ENCODE peak calls at places on chromosome 2, in seven cellular contexts. One of them, this sample, is unnamed.

GRCh38 chr2:238502088-238502810 is 75.5 kb downstream of the ASB1 start:
- DNase-seq in ovary: no peak
- DNase-seq in AG04450: no peak
- DNase-seq in HepG2: no peak
- DNase-seq in breast epithelium: no peak
- DNase-seq in HCT116: no peak
- DNase-seq in coronary artery: peak
- DNase-seq in this sample: no peak

GRCh38 chr2:165793779-165794519 is at the start of gene GALNT3:
- DNase-seq in coronary artery: no peak
- DNase-seq in HCT116: peak
- DNase-seq in AG04450: no peak
- DNase-seq in breast epithelium: peak
- DNase-seq in ovary: peak
- DNase-seq in HepG2: no peak
- DNase-seq in this sample: no peak

GRCh38 chr2:17171446-17172049 is 346.7 kb downstream of the RAD51AP2 start:
- DNase-seq in ovary: peak
- DNase-seq in breast epithelium: no peak
- DNase-seq in HCT116: peak
- DNase-seq in AG04450: no peak
- DNase-seq in coronary artery: no peak
- DNase-seq in HepG2: peak
- DNase-seq in this sample: peak

GRCh38 chr2:145551661-145552060 is 1031.7 kb upstream of the ZEB2 start:
- DNase-seq in breast epithelium: no peak
- DNase-seq in ovary: no peak
- DNase-seq in HCT116: no peak
- DNase-seq in AG04450: no peak
- DNase-seq in coronary artery: no peak
- DNase-seq in HepG2: no peak
- DNase-seq in this sample: no peak

GRCh38 chr2:233961905-233962304 is 44.7 kb downstream of the TRPM8 start:
- DNase-seq in HCT116: no peak
- DNase-seq in ovary: no peak
- DNase-seq in coronary artery: no peak
- DNase-seq in AG04450: no peak
- DNase-seq in HepG2: no peak
- DNase-seq in breast epithelium: no peak
- DNase-seq in this sample: no peak

GRCh38 chr2:78993518-78994148 is 31.9 kb upstream of the REG3G start:
- DNase-seq in breast epithelium: no peak
- DNase-seq in coronary artery: no peak
- DNase-seq in ovary: no peak
- DNase-seq in AG04450: no peak
- DNase-seq in HCT116: no peak
- DNase-seq in HepG2: no peak
- DNase-seq in this sample: no peak

GRCh38 chr2:122514451-122514996 is 759.1 kb downstream of the TSN start:
- DNase-seq in HCT116: no peak
- DNase-seq in breast epithelium: no peak
- DNase-seq in AG04450: no peak
- DNase-seq in coronary artery: no peak
- DNase-seq in ovary: no peak
- DNase-seq in HepG2: no peak
- DNase-seq in this sample: no peak

GRCh38 chr2:194346189-194346588 is 1310.8 kb upstream of the SLC39A10 start:
- DNase-seq in HCT116: no peak
- DNase-seq in coronary artery: no peak
- DNase-seq in HepG2: no peak
- DNase-seq in breast epithelium: no peak
- DNase-seq in ovary: no peak
- DNase-seq in AG04450: no peak
- DNase-seq in this sample: no peak

GRCh38 chr2:23446916-23447315 is 61.9 kb downstream of the KLHL29 start:
- DNase-seq in ovary: no peak
- DNase-seq in AG04450: no peak
- DNase-seq in coronary artery: no peak
- DNase-seq in breast epithelium: no peak
- DNase-seq in HepG2: no peak
- DNase-seq in HCT116: no peak
- DNase-seq in this sample: no peak

GRCh38 chr2:128726911-128727310 is 408.2 kb upstream of the HS6ST1 start:
- DNase-seq in AG04450: no peak
- DNase-seq in breast epithelium: no peak
- DNase-seq in coronary artery: no peak
- DNase-seq in HCT116: no peak
- DNase-seq in ovary: no peak
- DNase-seq in HepG2: no peak
- DNase-seq in this sample: no peak

GRCh38 chr2:178882666-178883440 is 75.6 kb upstream of the TTN start:
- DNase-seq in breast epithelium: no peak
- DNase-seq in ovary: no peak
- DNase-seq in HCT116: no peak
- DNase-seq in HepG2: no peak
- DNase-seq in coronary artery: no peak
- DNase-seq in AG04450: no peak
- DNase-seq in this sample: no peak

GRCh38 chr2:27249891-27250651 is 12.8 kb downstream of the SLC30A3 start:
- DNase-seq in HepG2: peak
- DNase-seq in breast epithelium: no peak
- DNase-seq in ovary: no peak
- DNase-seq in AG04450: no peak
- DNase-seq in coronary artery: no peak
- DNase-seq in HCT116: peak
- DNase-seq in this sample: no peak

GRCh38 chr2:179486969-179487752 is 222.5 kb upstream of the SESTD1 start:
- DNase-seq in HCT116: no peak
- DNase-seq in HepG2: no peak
- DNase-seq in breast epithelium: no peak
- DNase-seq in ovary: no peak
- DNase-seq in coronary artery: no peak
- DNase-seq in AG04450: no peak
- DNase-seq in this sample: no peak

GRCh38 chr2:12723741-12724463 is 7.2 kb downstream of the TRIB2 start:
- DNase-seq in HCT116: no peak
- DNase-seq in ovary: no peak
- DNase-seq in AG04450: no peak
- DNase-seq in coronary artery: peak
- DNase-seq in breast epithelium: no peak
- DNase-seq in HepG2: no peak
- DNase-seq in this sample: no peak

GRCh38 chr2:12721571-12722444 is 5.1 kb downstream of the TRIB2 start:
- DNase-seq in AG04450: no peak
- DNase-seq in breast epithelium: no peak
- DNase-seq in HepG2: no peak
- DNase-seq in ovary: no peak
- DNase-seq in HCT116: no peak
- DNase-seq in coronary artery: no peak
- DNase-seq in this sample: peak

GRCh38 chr2:12720752-12721151 is 4.0 kb downstream of the TRIB2 start:
- DNase-seq in coronary artery: no peak
- DNase-seq in AG04450: no peak
- DNase-seq in breast epithelium: no peak
- DNase-seq in ovary: no peak
- DNase-seq in HepG2: no peak
- DNase-seq in HCT116: no peak
- DNase-seq in this sample: no peak

GRCh38 chr2:12720181-12720580 is 3.4 kb downstream of the TRIB2 start:
- DNase-seq in coronary artery: no peak
- DNase-seq in AG04450: no peak
- DNase-seq in HepG2: no peak
- DNase-seq in breast epithelium: no peak
- DNase-seq in ovary: no peak
- DNase-seq in HCT116: no peak
- DNase-seq in this sample: no peak

DNA sequence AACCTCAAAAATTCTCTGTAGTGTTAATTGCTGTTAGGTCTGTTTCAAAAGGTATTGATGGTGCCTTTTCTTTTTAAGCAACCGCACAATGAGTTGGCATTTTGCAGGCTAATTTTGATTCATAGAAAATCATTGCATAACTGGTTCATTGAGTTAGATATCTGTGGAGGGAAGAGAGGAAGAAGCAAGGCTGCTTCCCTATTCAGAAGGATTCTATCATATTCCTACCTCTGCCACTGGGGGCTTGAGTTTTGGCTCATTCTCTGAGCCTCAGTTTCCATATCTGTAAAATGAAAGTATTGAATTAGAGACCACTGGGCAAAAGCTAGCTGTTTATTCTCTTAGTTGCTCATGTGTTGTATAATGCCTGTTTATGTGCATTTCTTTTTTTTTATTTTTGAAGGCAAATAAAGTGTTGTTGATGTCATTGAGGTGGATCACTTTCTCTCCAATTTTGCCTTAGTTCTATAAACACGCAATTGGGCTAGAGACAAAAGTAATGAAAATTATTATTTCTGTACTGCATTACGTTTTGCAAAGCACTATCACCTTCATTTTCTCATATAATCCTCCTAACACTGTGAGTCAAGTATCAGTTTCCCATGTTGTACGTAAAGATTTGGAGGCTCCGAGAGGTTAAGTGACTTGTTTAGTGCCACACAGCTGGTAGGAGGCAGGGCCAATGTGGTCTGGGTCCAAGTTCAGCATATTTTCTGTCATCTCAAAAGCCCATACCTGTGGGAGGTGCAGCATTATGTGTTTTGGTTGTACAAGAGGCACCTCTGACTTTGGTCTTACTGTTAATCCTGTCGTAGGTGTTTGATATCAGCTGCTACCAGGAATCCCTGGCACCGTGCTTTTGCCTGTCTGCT is 5.9 kb downstream of the TRIB2 start:
- DNase-seq in HCT116: no peak
- DNase-seq in HepG2: no peak
- DNase-seq in AG04450: no peak
- DNase-seq in breast epithelium: no peak
- DNase-seq in ovary: no peak
- DNase-seq in coronary artery: no peak
- DNase-seq in this sample: no peak
- TF ChIP-seq CTCF in HCT116: no peak
- TF ChIP-seq CTCF in HepG2: no peak
- TF ChIP-seq CTCF in AG04450: no peak
- TF ChIP-seq CTCF in breast epithelium: no peak
- TF ChIP-seq CTCF in ovary: no peak
- TF ChIP-seq CTCF in coronary artery: no peak
- TF ChIP-seq CTCF in this sample: peak

DNA sequence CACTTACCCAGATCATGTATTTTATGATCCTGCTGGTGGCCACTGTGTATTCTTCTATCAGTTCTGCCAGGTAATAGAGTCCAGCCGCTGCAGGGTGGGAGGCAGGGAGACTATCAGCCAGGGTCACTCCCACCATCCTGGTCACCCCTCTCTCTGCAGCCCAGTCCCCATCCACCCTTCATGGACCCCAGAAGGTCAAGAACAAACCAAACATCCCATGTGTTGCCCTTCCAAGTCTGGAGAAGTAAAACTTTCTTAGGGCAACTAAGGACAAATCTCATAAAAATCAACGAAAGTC is 1.0 kb downstream of the TEX261 start:
- DNase-seq in breast epithelium: no peak
- DNase-seq in AG04450: no peak
- DNase-seq in HepG2: no peak
- DNase-seq in HCT116: no peak
- DNase-seq in coronary artery: no peak
- DNase-seq in ovary: peak
- DNase-seq in this sample: no peak
- H3K4me3 ChIP-seq in breast epithelium: peak
- H3K4me3 ChIP-seq in AG04450: peak
- H3K4me3 ChIP-seq in HepG2: peak
- H3K4me3 ChIP-seq in HCT116: peak
- H3K4me3 ChIP-seq in coronary artery: peak
- H3K4me3 ChIP-seq in ovary: peak
- H3K4me3 ChIP-seq in this sample: peak

DNA sequence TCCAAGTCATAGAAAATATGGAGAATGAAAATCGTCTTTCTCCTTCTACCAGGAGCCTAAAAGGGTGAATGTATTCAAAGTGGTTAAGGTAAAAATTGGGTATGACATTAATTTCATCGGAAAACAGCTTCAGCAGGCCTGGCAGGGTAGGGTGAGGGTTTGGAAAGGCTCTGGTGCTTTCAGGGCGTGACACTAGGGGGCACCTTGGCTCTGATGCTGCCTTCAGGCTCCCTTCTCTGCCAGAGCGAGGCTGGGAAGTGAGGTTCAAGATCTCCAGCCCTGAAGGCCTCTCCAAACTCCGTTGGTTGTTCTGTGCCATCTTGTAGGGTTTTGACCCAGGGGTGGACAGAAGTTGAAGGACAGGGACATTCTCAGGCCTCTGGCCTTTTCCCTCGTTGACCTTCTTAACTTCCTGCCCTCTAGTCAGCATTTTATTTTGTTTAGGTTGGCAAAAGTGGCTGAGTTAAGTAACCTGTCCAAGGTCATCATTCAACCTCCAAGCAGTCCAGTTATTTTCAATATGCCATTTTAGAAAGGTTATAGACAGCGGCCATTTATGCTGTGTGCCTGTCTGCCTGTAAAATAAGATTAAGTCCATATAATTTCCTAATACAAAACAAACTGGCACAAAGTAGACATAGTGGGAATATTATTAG is 40.3 kb downstream of the EML6 start:
- DNase-seq in coronary artery: no peak
- DNase-seq in ovary: no peak
- DNase-seq in HCT116: no peak
- DNase-seq in AG04450: no peak
- DNase-seq in breast epithelium: no peak
- DNase-seq in HepG2: no peak
- DNase-seq in this sample: no peak
- TF ChIP-seq CTCF in coronary artery: no peak
- TF ChIP-seq CTCF in ovary: no peak
- TF ChIP-seq CTCF in HCT116: peak
- TF ChIP-seq CTCF in AG04450: no peak
- TF ChIP-seq CTCF in breast epithelium: no peak
- TF ChIP-seq CTCF in HepG2: peak
- TF ChIP-seq CTCF in this sample: peak

DNA sequence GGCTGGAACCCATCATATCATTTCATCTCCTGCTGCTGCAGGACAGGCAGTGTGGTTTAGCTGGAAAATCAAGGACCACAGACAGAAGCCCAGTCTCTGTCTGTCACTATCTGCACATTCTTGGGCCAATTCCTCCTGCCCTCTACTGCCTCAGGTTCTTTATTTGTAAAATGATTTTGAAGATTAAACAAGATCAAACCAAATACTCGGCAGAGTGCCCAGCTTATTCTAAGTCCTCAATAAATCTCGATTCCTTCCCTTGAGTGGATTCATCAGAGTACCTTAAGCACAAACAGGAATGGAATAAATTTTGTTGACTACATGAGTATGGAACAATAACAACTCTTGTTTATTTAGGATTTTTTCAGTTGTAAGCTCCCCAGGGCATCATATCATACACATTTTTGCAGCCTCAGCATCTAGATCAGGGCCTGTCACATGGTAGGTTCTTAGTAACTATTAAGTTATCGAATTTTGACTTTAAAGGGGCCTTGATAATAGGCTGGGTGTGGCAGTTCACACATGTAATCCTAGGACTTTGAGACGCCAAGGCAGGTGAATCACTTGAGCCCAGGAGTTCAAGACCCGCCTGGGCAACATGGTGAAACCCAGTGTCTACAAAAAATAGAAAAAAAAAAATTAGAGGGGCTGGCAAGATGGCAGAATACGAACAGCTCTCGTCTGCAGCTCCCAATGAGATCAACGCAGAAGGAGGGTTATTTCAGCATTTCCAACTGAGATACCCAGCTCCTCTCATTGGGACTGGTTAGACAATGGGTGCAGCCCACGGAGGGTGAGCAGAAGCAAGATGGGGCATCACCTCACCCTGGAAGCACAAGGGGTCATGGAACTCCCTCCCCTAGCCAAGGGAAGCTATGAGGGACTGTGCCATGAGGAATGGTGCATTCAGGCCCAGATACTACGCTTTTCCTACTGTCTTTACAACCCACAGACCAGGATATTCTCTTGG is 11.1 kb downstream of the RHOB start:
- DNase-seq in coronary artery: peak
- DNase-seq in AG04450: no peak
- DNase-seq in ovary: no peak
- DNase-seq in breast epithelium: no peak
- DNase-seq in HCT116: no peak
- DNase-seq in HepG2: no peak
- DNase-seq in this sample: no peak
- H3K4me3 ChIP-seq in coronary artery: no peak
- H3K4me3 ChIP-seq in AG04450: no peak
- H3K4me3 ChIP-seq in ovary: no peak
- H3K4me3 ChIP-seq in breast epithelium: no peak
- H3K4me3 ChIP-seq in HCT116: no peak
- H3K4me3 ChIP-seq in HepG2: no peak
- H3K4me3 ChIP-seq in this sample: no peak